ENCODE peak calls at places on chromosomes 2 and 18, in seven cellular contexts. B, K, Q, P, O, A and V are unnamed samples.

GRCh38 chr2:218397502-218398436 is 1.9 kb upstream of the CTDSP1 start:
- DNase-seq in B (no peak), K (peak; percentile 60), Q (peak; percentile 82), P (peak; percentile 85), O (no peak), A (peak; percentile 79), V (peak; percentile 72)

GRCh38 chr18:12287684-12288405 is 20.2 kb upstream of the TUBB6 start:
- DNase-seq in B (no peak), K (peak; percentile 62), Q (peak; percentile 81), P (peak; percentile 86), O (no peak), A (peak; percentile 66), V (peak; percentile 85)

GRCh38 chr2:46737577-46737976 is 178.0 kb downstream of the MCFD2 start:
- DNase-seq in B (no peak), K (no peak), Q (no peak), P (no peak), O (no peak), A (no peak), V (no peak)

GRCh38 chr2:209696836-209697711 is 74.6 kb upstream of the UNC80 start:
- DNase-seq in B (no peak), K (no peak), Q (no peak), P (no peak), O (no peak), A (no peak), V (no peak)

GRCh38 chr2:12718662-12719399 is 2.1 kb downstream of the TRIB2 start:
- DNase-seq in B (no peak), K (no peak), Q (no peak), P (no peak), O (no peak), A (peak; percentile 55), V (no peak)

GRCh38 chr2:3745901-3746300 is 42.5 kb downstream of the DCDC2C start:
- DNase-seq in B (no peak), K (no peak), Q (no peak), P (no peak), O (no peak), A (no peak), V (no peak)

GRCh38 chr18:57447154-57447621 is 12.0 kb downstream of the ONECUT2 start:
- DNase-seq in B (no peak), K (no peak), Q (no peak), P (no peak), O (no peak), A (no peak), V (no peak)

GRCh38 chr2:168510125-168510756 is 54.2 kb downstream of the CERS6 start:
- DNase-seq in B (no peak), K (no peak), Q (no peak), P (no peak), O (no peak), A (no peak), V (no peak)

GRCh38 chr2:49686291-49686690 is 532.0 kb upstream of the FSHR start:
- DNase-seq in B (no peak), K (no peak), Q (no peak), P (no peak), O (no peak), A (no peak), V (no peak)

GRCh38 chr2:169495310-169495928 is 14.1 kb upstream of the KLHL41 start:
- DNase-seq in B (no peak), K (no peak), Q (no peak), P (no peak), O (no peak), A (no peak), V (no peak)

GRCh38 chr2:62505649-62506420 is at the start of gene TMEM17:
- DNase-seq in B (peak; percentile 16), K (peak; percentile 84), Q (peak; percentile 87), P (peak; percentile 96), O (peak; percentile 74), A (peak; percentile 96), V (peak; percentile 96)

GRCh38 chr2:171434671-171434980 is 600 bp downstream of the DCAF17 start:
- DNase-seq in B (no peak), K (no peak), Q (peak; percentile 87), P (no peak), O (no peak), A (no peak), V (no peak)

GRCh38 chr2:897091-897490 is 53.6 kb upstream of the SNTG2 start:
- DNase-seq in B (no peak), K (no peak), Q (no peak), P (no peak), O (no peak), A (no peak), V (no peak)

GRCh38 chr2:45301307-45302010 is 292.2 kb upstream of the SIX2 start:
- DNase-seq in B (no peak), K (no peak), Q (peak; percentile 31), P (no peak), O (no peak), A (no peak), V (no peak)

GRCh38 chr2:214706986-214707385 is 102.5 kb downstream of the BARD1 start:
- DNase-seq in B (no peak), K (no peak), Q (no peak), P (no peak), O (no peak), A (no peak), V (no peak)

DNA sequence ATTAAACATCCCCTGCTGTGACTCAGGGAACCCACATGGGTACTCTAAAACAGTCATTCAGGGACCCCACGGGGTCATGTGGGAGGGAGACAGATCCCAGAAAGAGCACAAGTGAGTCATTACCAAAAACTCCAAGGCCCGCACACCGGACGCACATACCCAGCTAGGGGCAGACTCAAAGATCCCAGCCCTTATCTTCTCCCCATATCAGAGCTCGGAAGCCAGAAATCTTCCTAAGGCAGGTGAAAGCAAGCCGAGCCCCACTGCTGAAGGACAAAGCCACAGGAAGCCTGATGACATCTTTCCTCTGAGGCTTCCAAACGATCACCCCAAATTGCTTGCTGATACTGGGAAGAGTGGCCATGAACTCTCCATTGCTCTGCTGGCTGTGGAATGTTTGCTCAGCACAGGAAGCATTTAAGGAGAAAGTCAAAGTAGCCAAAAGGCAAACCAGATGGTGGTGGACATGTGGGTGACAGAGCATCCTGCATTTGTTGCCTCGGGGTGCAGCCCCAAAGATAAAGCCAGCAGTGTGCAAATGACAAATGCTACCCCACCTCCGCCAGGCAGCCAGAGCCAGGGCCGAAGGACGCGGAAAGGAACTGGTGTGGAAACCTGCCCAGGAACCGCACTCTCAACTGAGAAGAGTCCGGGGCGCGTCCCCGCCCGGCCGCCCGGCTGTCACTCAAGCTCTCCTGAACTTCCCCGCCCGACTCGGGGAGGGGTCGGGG is 784 bp downstream of the ACTR1B start:
- DNase-seq in B (no peak), K (peak; percentile 66), Q (peak; percentile 81), P (peak; percentile 82), O (peak; percentile 43), A (peak; percentile 76), V (peak; percentile 72)
- TF ChIP-seq POLR2A in B (no peak), K (no peak), Q (peak; percentile 51), P (no peak), O (no peak), A (peak; percentile 7), V (peak; percentile 16)

GRCh38 chr2:240237609-240238151 is 97.2 kb upstream of the OTOS start:
- DNase-seq in B (no peak), K (no peak), Q (no peak), P (peak; percentile 57), O (no peak), A (peak; percentile 41), V (no peak)
- TF ChIP-seq POLR2A in B (no peak), K (no peak), Q (no peak), P (no peak), O (no peak), A (no peak), V (no peak)

DNA sequence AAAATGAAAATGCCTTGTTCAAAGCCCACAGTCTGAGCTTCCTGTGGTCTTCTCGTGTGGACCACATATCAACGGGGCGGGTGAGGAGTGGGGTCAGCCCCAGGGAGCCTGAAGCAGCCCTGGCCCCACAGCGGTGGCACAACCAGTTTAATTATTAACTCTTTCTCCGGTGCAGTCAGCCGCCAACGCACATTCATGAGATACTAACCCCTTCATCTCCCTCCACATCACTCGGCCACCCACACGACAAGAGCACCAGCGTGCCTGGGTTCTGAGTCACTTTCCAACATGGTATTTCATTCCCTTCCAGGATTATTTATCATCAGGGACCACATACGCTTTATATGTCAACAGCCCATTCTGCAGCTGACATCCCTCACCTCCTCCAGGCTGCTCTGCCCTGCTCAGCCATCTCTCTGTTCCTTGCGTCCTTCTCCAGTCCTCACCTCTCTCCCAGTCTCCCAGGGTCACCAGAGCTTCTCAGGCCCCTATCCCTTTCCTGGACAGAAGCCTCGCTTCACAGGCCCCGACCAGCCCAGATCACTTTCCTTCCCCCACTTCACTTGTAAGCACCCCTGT is 48.0 kb upstream of the ID2 start:
- DNase-seq in B (no peak), K (no peak), Q (no peak), P (no peak), O (no peak), A (no peak), V (no peak)
- TF ChIP-seq POLR2A in B (no peak), K (no peak), Q (no peak), P (no peak), O (no peak), A (no peak), V (no peak)

GRCh38 chr2:151409601-151410484 is at the start of gene RIF1:
- DNase-seq in B (peak; percentile 37), K (peak; percentile 83), Q (peak; percentile 89), P (peak; percentile 88), O (peak; percentile 92), A (peak; percentile 87), V (peak; percentile 86)
- TF ChIP-seq POLR2A in B (no peak), K (no peak), Q (peak; percentile 42), P (no peak), O (peak; percentile 92), A (peak; percentile 56), V (peak; percentile 33)

DNA sequence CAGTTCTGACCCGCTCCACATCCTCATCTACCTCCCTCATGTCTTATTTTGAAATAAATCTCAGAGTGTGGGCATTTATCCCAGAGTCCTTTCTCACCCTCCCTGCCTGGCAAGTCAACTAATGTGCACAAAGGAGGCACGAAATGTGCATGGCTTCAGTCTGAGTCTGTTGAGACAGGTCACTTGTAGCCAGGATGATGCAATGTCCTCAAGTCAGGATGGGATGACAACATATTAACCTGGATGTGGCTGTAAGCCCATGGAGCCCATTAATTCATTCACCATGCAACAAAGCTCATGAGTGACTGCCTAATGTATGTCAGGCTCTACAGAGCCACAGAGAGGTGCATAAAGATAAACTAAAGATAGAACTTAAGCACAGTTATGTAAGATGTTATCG is 34.5 kb downstream of the KCNG3 start:
- DNase-seq in B (no peak), K (no peak), Q (no peak), P (no peak), O (no peak), A (no peak), V (no peak)
- TF ChIP-seq POLR2A in B (no peak), K (no peak), Q (no peak), P (no peak), O (no peak), A (no peak), V (no peak)

GRCh38 chr2:206083602-206084467 is 2.1 kb downstream of the INO80D start:
- DNase-seq in B (no peak), K (no peak), Q (peak; percentile 47), P (no peak), O (peak; percentile 76), A (no peak), V (no peak)
- TF ChIP-seq POLR2A in B (no peak), K (no peak), Q (no peak), P (no peak), O (peak; percentile 86), A (no peak), V (no peak)

DNA sequence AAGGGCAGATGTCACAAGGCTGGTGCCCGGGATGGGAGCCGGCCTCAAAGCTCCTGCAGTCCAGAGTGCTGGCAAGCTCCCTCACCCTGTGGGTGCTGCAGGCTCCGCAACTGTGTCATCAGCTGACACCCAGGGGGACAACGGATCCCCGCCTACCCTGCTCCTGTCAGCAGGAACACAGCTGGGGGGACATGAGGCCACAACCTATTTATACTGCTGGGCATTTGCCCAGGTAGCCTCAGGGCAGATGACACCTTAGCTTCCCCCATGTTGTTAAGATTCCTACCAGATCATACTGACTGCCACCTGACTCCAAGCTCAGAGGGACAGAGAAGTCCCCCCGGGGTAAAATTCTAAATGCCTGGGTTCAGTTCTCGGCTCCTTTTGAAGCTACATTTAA is 1.2 kb downstream of the ANKRD23 start:
- DNase-seq in B (no peak), K (peak; percentile 99), Q (no peak), P (peak; percentile 72), O (no peak), A (no peak), V (no peak)
- TF ChIP-seq POLR2A in B (no peak), K (peak; percentile 83), Q (no peak), P (no peak), O (no peak), A (no peak), V (no peak)